ENCODE peak calls at places on chromosomes 2 and 18, in nine cellular contexts. P, T, I, C, J, K, B, E and R are unnamed samples.

GRCh38 chr2:43493954-43494353 is 101.9 kb downstream of the THADA start:
- DNase-seq in C (no peak), B (no peak), P (no peak), J (no peak), E (no peak), K (no peak), I (no peak), T (no peak), R (no peak)

GRCh38 chr2:145484443-145485086 is 964.6 kb upstream of the ZEB2 start:
- DNase-seq in C (no peak), J (peak), T (no peak), I (no peak), E (no peak), K (no peak), B (no peak), P (no peak), R (no peak)

GRCh38 chr2:30871980-30872789 is 64.9 kb upstream of the CAPN13 start:
- DNase-seq in P (no peak), I (no peak), J (no peak), E (no peak), C (no peak), K (no peak), T (no peak), B (no peak), R (no peak)

GRCh38 chr2:67050621-67051020 is 346.5 kb upstream of the ETAA1 start:
- DNase-seq in C (no peak), E (no peak), B (no peak), J (no peak), T (no peak), I (no peak), K (no peak), P (no peak), R (peak)

GRCh38 chr2:171811229-171811628 is 82.8 kb downstream of the SLC25A12 start:
- DNase-seq in B (no peak), J (peak), T (no peak), E (no peak), C (no peak), I (no peak), P (no peak), K (no peak), R (peak)

GRCh38 chr2:36352711-36353110 is 2.9 kb upstream of the CRIM1 start:
- DNase-seq in J (peak), C (no peak), I (no peak), P (no peak), K (no peak), T (no peak), E (no peak), B (no peak), R (no peak)

GRCh38 chr2:53708988-53709387 is 58.6 kb upstream of the CHAC2 start:
- DNase-seq in C (no peak), E (no peak), K (no peak), P (no peak), T (no peak), J (peak), B (no peak), I (no peak), R (no peak)

GRCh38 chr2:224584768-224585204 is 377 bp downstream of the CUL3 start:
- DNase-seq in J (peak), T (peak), I (peak), K (peak), C (peak), P (peak), B (peak), E (no peak), R (peak)

GRCh38 chr2:154551649-154552048 is 146.8 kb upstream of the KCNJ3 start:
- DNase-seq in B (no peak), T (no peak), E (no peak), J (peak), K (no peak), I (no peak), P (no peak), C (no peak), R (no peak)

GRCh38 chr18:22424564-22424963 is 6.8 kb upstream of the CTAGE1 start:
- DNase-seq in T (no peak), J (no peak), C (no peak), K (no peak), B (no peak), P (no peak), E (no peak), I (no peak), R (no peak)

GRCh38 chr2:239939736-239940483 is 85.2 kb downstream of the NDUFA10 start:
- DNase-seq in C (peak), I (no peak), E (no peak), J (no peak), T (peak), P (no peak), B (no peak), K (no peak), R (no peak)

GRCh38 chr2:135094508-135094907 is 42.4 kb downstream of the RAB3GAP1 start:
- DNase-seq in I (no peak), P (no peak), T (no peak), E (no peak), C (no peak), K (no peak), J (no peak), B (no peak), R (no peak)

GRCh38 chr2:241314181-241314932 is 1.1 kb downstream of the HDLBP start:
- DNase-seq in K (peak), T (no peak), J (peak), E (no peak), B (no peak), I (no peak), P (no peak), C (no peak), R (no peak)

GRCh38 chr2:216090369-216090786 is 8.7 kb downstream of the TMEM169 start:
- DNase-seq in J (no peak), K (no peak), P (no peak), C (no peak), T (no peak), E (no peak), B (no peak), I (no peak), R (no peak)

GRCh38 chr2:131394147-131394931 is 30.4 kb upstream of the RAB6D start:
- DNase-seq in J (no peak), P (peak), K (no peak), E (no peak), B (no peak), C (peak), T (peak), I (no peak), R (no peak)

GRCh38 chr2:239394978-239395377 is 5.8 kb downstream of the HDAC4 start:
- DNase-seq in B (no peak), J (no peak), I (no peak), C (no peak), E (no peak), P (no peak), K (no peak), T (no peak), R (no peak)

GRCh38 chr2:8502316-8502715 is 179.5 kb upstream of the ID2 start:
- DNase-seq in J (no peak), P (no peak), I (no peak), B (no peak), K (no peak), E (no peak), T (no peak), C (no peak), R (no peak)

GRCh38 chr18:32735781-32736180 is 37.0 kb downstream of the KLHL14 start:
- DNase-seq in P (no peak), K (no peak), T (no peak), B (no peak), E (no peak), C (no peak), I (no peak), J (no peak), R (peak)

GRCh38 chr2:208179028-208179609 is 10.7 kb downstream of the C2orf80 start:
- DNase-seq in J (no peak), B (no peak), K (no peak), I (no peak), P (no peak), E (no peak), C (no peak), T (no peak), R (no peak)

GRCh38 chr18:34729264-34729663 is 19.2 kb downstream of the DTNA start:
- DNase-seq in I (no peak), E (peak), J (peak), T (no peak), B (no peak), P (no peak), K (no peak), C (no peak), R (peak)